ENCODE peak calls at places on chromosome 3, in eight cellular contexts. L is lung, E is brain microvascular endothelial cell, Z is NB4, O is colonic mucosa, X is AG10803, Q is fibroblast of mammary gland, P is astrocyte of the spinal cord. H is an unnamed sample.

GRCh38 chr3:132209860-132210259 is 107.3 kb upstream of the ACP3 start:
- DNase-seq in L (no peak), E (no peak), Z (no peak), O (no peak), X (no peak), Q (no peak), P (no peak), H (no peak)

GRCh38 chr3:149576071-149576564 is 81.7 kb downstream of the WWTR1 start:
- DNase-seq in L (no peak), E (peak; percentile 92), Z (peak; percentile 22), O (peak; percentile 27), X (peak; percentile 95), Q (peak; percentile 99), P (peak; percentile 98), H (peak; percentile 96)

GRCh38 chr3:36923981-36924747 is 20.7 kb downstream of the TRANK1 start:
- DNase-seq in L (no peak), E (no peak), Z (peak; percentile 21), O (no peak), X (no peak), Q (no peak), P (no peak), H (no peak)

GRCh38 chr3:196169836-196170240 is 41.4 kb downstream of the ZDHHC19 start:
- DNase-seq in L (peak; percentile 32), E (no peak), Z (peak; percentile 65), O (no peak), X (no peak), Q (no peak), P (no peak), H (no peak)

GRCh38 chr3:10470666-10471336 is 34.6 kb downstream of the ATP2B2 start:
- DNase-seq in L (no peak), E (no peak), Z (no peak), O (no peak), X (no peak), Q (no peak), P (no peak), H (no peak)

GRCh38 chr3:174821477-174821876 is 37.7 kb upstream of the NAALADL2 start:
- DNase-seq in L (no peak), E (peak; percentile 31), Z (no peak), O (no peak), X (peak; percentile 3), Q (peak; percentile 8), P (no peak), H (no peak)

GRCh38 chr3:193240850-193241706 is at the start of gene PLAAT1:
- DNase-seq in L (peak; percentile 45), E (no peak), Z (no peak), O (peak; percentile 65), X (peak; percentile 17), Q (peak; percentile 38), P (peak; percentile 58), H (no peak)

GRCh38 chr3:136262559-136262958 is 12.4 kb downstream of the PCCB start:
- DNase-seq in L (no peak), E (no peak), Z (no peak), O (no peak), X (no peak), Q (no peak), P (no peak), H (no peak)

GRCh38 chr3:48407542-48408099 is 22.3 kb downstream of the PLXNB1 start:
- DNase-seq in L (no peak), E (no peak), Z (no peak), O (no peak), X (no peak), Q (no peak), P (no peak), H (no peak)

GRCh38 chr3:24548278-24548677 is 53.6 kb upstream of the THRB start:
- DNase-seq in L (no peak), E (peak; percentile 7), Z (no peak), O (no peak), X (peak; percentile 35), Q (peak; percentile 55), P (peak; percentile 16), H (no peak)

GRCh38 chr3:178562143-178562868 is 26.1 kb downstream of the KCNMB2 start:
- DNase-seq in L (no peak), E (peak; percentile 8), Z (no peak), O (no peak), X (peak; percentile 13), Q (no peak), P (no peak), H (no peak)

GRCh38 chr3:72591522-72592421 is 256.5 kb downstream of the SHQ1 start:
- DNase-seq in L (no peak), E (peak; percentile 39), Z (no peak), O (peak; percentile 30), X (peak; percentile 95), Q (peak; percentile 83), P (peak; percentile 82), H (peak; percentile 96)

GRCh38 chr3:46203681-46204080 is 4.4 kb downstream of the CCR1 start:
- DNase-seq in L (no peak), E (no peak), Z (no peak), O (no peak), X (no peak), Q (no peak), P (no peak), H (no peak)

GRCh38 chr3:96416549-96417255 is 397.7 kb upstream of the EPHA6 start:
- DNase-seq in L (no peak), E (no peak), Z (no peak), O (no peak), X (no peak), Q (no peak), P (no peak), H (no peak)

GRCh38 chr3:9769426-9770275 is at the start of gene CAMK1:
- DNase-seq in L (peak; percentile 74), E (peak; percentile 45), Z (peak; percentile 68), O (peak; percentile 85), X (peak; percentile 69), Q (peak; percentile 43), P (peak; percentile 71), H (peak; percentile 56)

GRCh38 chr3:13112521-13113345 is 39.5 kb upstream of the IQSEC1 start:
- DNase-seq in L (no peak), E (no peak), Z (no peak), O (no peak), X (no peak), Q (no peak), P (no peak), H (no peak)

GRCh38 chr3:16373270-16373785 is 108.3 kb downstream of the OXNAD1 start:
- DNase-seq in L (no peak), E (no peak), Z (no peak), O (no peak), X (no peak), Q (no peak), P (no peak), H (no peak)

GRCh38 chr3:169432692-169433432 is 230.7 kb downstream of the MECOM start:
- DNase-seq in L (no peak), E (no peak), Z (no peak), O (no peak), X (no peak), Q (no peak), P (no peak), H (no peak)

GRCh38 chr3:36707623-36708409 is 56.5 kb downstream of the DCLK3 start:
- DNase-seq in L (no peak), E (peak; percentile 84), Z (peak; percentile 89), O (no peak), X (peak; percentile 63), Q (peak; percentile 65), P (peak; percentile 51), H (peak; percentile 88)

GRCh38 chr3:34260266-34260990 is 462.0 kb downstream of the PDCD6IP start:
- DNase-seq in L (peak; percentile 50), E (peak; percentile 69), Z (peak; percentile 44), O (peak; percentile 73), X (peak; percentile 28), Q (peak; percentile 44), P (peak; percentile 69), H (no peak)

GRCh38 chr3:52784021-52784621 is 6.7 kb downstream of the ITIH1 start:
- DNase-seq in L (no peak), E (no peak), Z (no peak), O (no peak), X (no peak), Q (no peak), P (no peak), H (no peak)

GRCh38 chr3:120451670-120452220 is 953 bp upstream of the FSTL1 start:
- DNase-seq in L (no peak), E (no peak), Z (no peak), O (no peak), X (no peak), Q (no peak), P (no peak), H (no peak)

GRCh38 chr3:56725175-56725574 is 42.1 kb upstream of the TASOR start:
- DNase-seq in L (no peak), E (no peak), Z (no peak), O (no peak), X (no peak), Q (no peak), P (peak; percentile 5), H (no peak)

GRCh38 chr3:194294199-194294887 is 56.8 kb downstream of the CPN2 start:
- DNase-seq in L (no peak), E (no peak), Z (peak; percentile 74), O (no peak), X (no peak), Q (no peak), P (no peak), H (no peak)

GRCh38 chr3:184382326-184383032 is 2.6 kb downstream of the CHRD start:
- DNase-seq in L (no peak), E (no peak), Z (no peak), O (no peak), X (no peak), Q (no peak), P (no peak), H (no peak)

GRCh38 chr3:15331606-15332404 is 581 bp downstream of the SH3BP5 start:
- DNase-seq in L (no peak), E (no peak), Z (peak; percentile 39), O (no peak), X (no peak), Q (peak; percentile 56), P (no peak), H (no peak)
- TF ChIP-seq CTCF in L (no peak), E (no peak), Z (no peak), O (no peak), X (peak; percentile 21), Q (no peak), P (no peak), H (no peak)

GRCh38 chr3:159059395-159059794 is 257.5 kb downstream of the MFSD1 start:
- DNase-seq in L (no peak), E (no peak), Z (no peak), O (no peak), X (no peak), Q (no peak), P (no peak), H (no peak)
- TF ChIP-seq CTCF in L (no peak), E (no peak), Z (no peak), O (no peak), X (no peak), Q (no peak), P (no peak), H (no peak)

DNA sequence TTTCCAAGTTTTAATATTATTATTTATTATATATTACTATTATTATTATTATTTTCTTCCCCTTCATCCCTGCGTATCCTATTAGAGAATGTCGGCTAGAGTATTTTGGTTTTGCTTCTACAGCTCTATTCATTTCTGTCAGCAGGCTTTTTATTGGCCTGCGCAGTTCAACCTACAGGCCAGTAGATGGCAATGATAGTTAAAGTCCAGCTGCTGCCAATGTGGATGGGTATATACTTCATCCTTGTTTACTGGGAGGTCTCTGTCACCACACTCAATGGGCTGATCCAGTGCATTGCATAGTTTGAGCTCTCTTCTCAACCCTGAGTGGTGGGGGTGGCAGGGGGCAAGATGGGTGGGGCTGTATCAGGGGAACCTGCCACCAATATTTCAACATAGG is 799.8 kb downstream of the NSUN3 start:
- DNase-seq in L (no peak), E (peak; percentile 26), Z (peak; percentile 48), O (no peak), X (peak; percentile 0), Q (peak; percentile 5), P (peak; percentile 9), H (no peak)
- TF ChIP-seq CTCF in L (no peak), E (peak; percentile 83), Z (peak; percentile 52), O (peak; percentile 48), X (peak; percentile 40), Q (peak; percentile 40), P (peak; percentile 64), H (peak; percentile 44)

GRCh38 chr3:27022096-27022761 is 347.0 kb downstream of the NEK10 start:
- DNase-seq in L (no peak), E (no peak), Z (peak; percentile 1), O (no peak), X (peak; percentile 0), Q (no peak), P (no peak), H (no peak)
- TF ChIP-seq CTCF in L (no peak), E (no peak), Z (no peak), O (no peak), X (no peak), Q (no peak), P (no peak), H (no peak)

H was measured in HFFc6.